ENCODE peak calls at places on chromosomes 3 and 15, in ten cellular contexts. One of them, this sample, is unnamed.

GRCh38 chr15:37893309-37893708 is 41.1 kb upstream of the TMCO5A start:
- DNase-seq in anterior cingulate cortex: no peak
- DNase-seq in SIG-M5: no peak
- DNase-seq in non-pigmented ciliary epithelial cell: no peak
- DNase-seq in CD4-positive, alpha-beta memory T cell: no peak
- DNase-seq in left ventricle myocardium inferior: no peak
- DNase-seq in fibroblast of pulmonary artery: no peak
- DNase-seq in amniotic stem cell: no peak
- DNase-seq in NCI-H2081: no peak
- DNase-seq in natural killer cell: no peak
- DNase-seq in this sample: no peak

GRCh38 chr3:40086890-40087884 is 222.3 kb upstream of the EIF1B start:
- DNase-seq in anterior cingulate cortex: no peak
- DNase-seq in SIG-M5: no peak
- DNase-seq in non-pigmented ciliary epithelial cell: no peak
- DNase-seq in CD4-positive, alpha-beta memory T cell: no peak
- DNase-seq in left ventricle myocardium inferior: no peak
- DNase-seq in fibroblast of pulmonary artery: no peak
- DNase-seq in amniotic stem cell: no peak
- DNase-seq in NCI-H2081: no peak
- DNase-seq in natural killer cell: no peak
- DNase-seq in this sample: no peak

GRCh38 chr3:196525141-196525540 is 10.0 kb upstream of the SMCO1 start:
- DNase-seq in anterior cingulate cortex: no peak
- DNase-seq in SIG-M5: no peak
- DNase-seq in non-pigmented ciliary epithelial cell: no peak
- DNase-seq in CD4-positive, alpha-beta memory T cell: no peak
- DNase-seq in left ventricle myocardium inferior: no peak
- DNase-seq in fibroblast of pulmonary artery: no peak
- DNase-seq in amniotic stem cell: no peak
- DNase-seq in NCI-H2081: no peak
- DNase-seq in natural killer cell: no peak
- DNase-seq in this sample: no peak

GRCh38 chr3:44476181-44476599 is 1.3 kb downstream of the ZNF445 start:
- DNase-seq in anterior cingulate cortex: no peak
- DNase-seq in SIG-M5: no peak
- DNase-seq in non-pigmented ciliary epithelial cell: peak; percentile 15
- DNase-seq in CD4-positive, alpha-beta memory T cell: peak; percentile 5
- DNase-seq in left ventricle myocardium inferior: no peak
- DNase-seq in fibroblast of pulmonary artery: peak; percentile 56
- DNase-seq in amniotic stem cell: no peak
- DNase-seq in NCI-H2081: no peak
- DNase-seq in natural killer cell: no peak
- DNase-seq in this sample: peak; percentile 30

GRCh38 chr15:29014493-29014892 is 128.7 kb downstream of the APBA2 start:
- DNase-seq in anterior cingulate cortex: no peak
- DNase-seq in SIG-M5: no peak
- DNase-seq in non-pigmented ciliary epithelial cell: no peak
- DNase-seq in CD4-positive, alpha-beta memory T cell: no peak
- DNase-seq in left ventricle myocardium inferior: no peak
- DNase-seq in fibroblast of pulmonary artery: no peak
- DNase-seq in amniotic stem cell: no peak
- DNase-seq in NCI-H2081: no peak
- DNase-seq in natural killer cell: no peak
- DNase-seq in this sample: no peak

GRCh38 chr3:82939491-82940097 is 1178.1 kb upstream of the GBE1 start:
- DNase-seq in anterior cingulate cortex: no peak
- DNase-seq in SIG-M5: no peak
- DNase-seq in non-pigmented ciliary epithelial cell: no peak
- DNase-seq in CD4-positive, alpha-beta memory T cell: no peak
- DNase-seq in left ventricle myocardium inferior: no peak
- DNase-seq in fibroblast of pulmonary artery: no peak
- DNase-seq in amniotic stem cell: no peak
- DNase-seq in NCI-H2081: no peak
- DNase-seq in natural killer cell: no peak
- DNase-seq in this sample: no peak

GRCh38 chr3:45100998-45101407 is 45.2 kb downstream of the CDCP1 start:
- DNase-seq in anterior cingulate cortex: no peak
- DNase-seq in SIG-M5: peak; percentile 72
- DNase-seq in non-pigmented ciliary epithelial cell: no peak
- DNase-seq in CD4-positive, alpha-beta memory T cell: no peak
- DNase-seq in left ventricle myocardium inferior: no peak
- DNase-seq in fibroblast of pulmonary artery: peak; percentile 57
- DNase-seq in amniotic stem cell: no peak
- DNase-seq in NCI-H2081: no peak
- DNase-seq in natural killer cell: no peak
- DNase-seq in this sample: no peak

GRCh38 chr15:79978260-79978659 is 7.3 kb upstream of the BCL2A1 start:
- DNase-seq in anterior cingulate cortex: no peak
- DNase-seq in SIG-M5: no peak
- DNase-seq in non-pigmented ciliary epithelial cell: no peak
- DNase-seq in CD4-positive, alpha-beta memory T cell: no peak
- DNase-seq in left ventricle myocardium inferior: no peak
- DNase-seq in fibroblast of pulmonary artery: no peak
- DNase-seq in amniotic stem cell: no peak
- DNase-seq in NCI-H2081: no peak
- DNase-seq in natural killer cell: no peak
- DNase-seq in this sample: no peak

GRCh38 chr3:176916777-176917176 is 280.5 kb downstream of the TBL1XR1 start:
- DNase-seq in anterior cingulate cortex: no peak
- DNase-seq in SIG-M5: no peak
- DNase-seq in non-pigmented ciliary epithelial cell: no peak
- DNase-seq in CD4-positive, alpha-beta memory T cell: no peak
- DNase-seq in left ventricle myocardium inferior: no peak
- DNase-seq in fibroblast of pulmonary artery: no peak
- DNase-seq in amniotic stem cell: no peak
- DNase-seq in NCI-H2081: no peak
- DNase-seq in natural killer cell: no peak
- DNase-seq in this sample: no peak

GRCh38 chr15:78989701-78990248 is 44.9 kb upstream of the CTSH start:
- DNase-seq in anterior cingulate cortex: no peak
- DNase-seq in SIG-M5: no peak
- DNase-seq in non-pigmented ciliary epithelial cell: no peak
- DNase-seq in CD4-positive, alpha-beta memory T cell: no peak
- DNase-seq in left ventricle myocardium inferior: no peak
- DNase-seq in fibroblast of pulmonary artery: no peak
- DNase-seq in amniotic stem cell: no peak
- DNase-seq in NCI-H2081: no peak
- DNase-seq in natural killer cell: no peak
- DNase-seq in this sample: no peak

GRCh38 chr15:99165956-99166689 is 61.2 kb downstream of the SYNM start:
- DNase-seq in anterior cingulate cortex: no peak
- DNase-seq in SIG-M5: no peak
- DNase-seq in non-pigmented ciliary epithelial cell: no peak
- DNase-seq in CD4-positive, alpha-beta memory T cell: no peak
- DNase-seq in left ventricle myocardium inferior: no peak
- DNase-seq in fibroblast of pulmonary artery: no peak
- DNase-seq in amniotic stem cell: no peak
- DNase-seq in NCI-H2081: no peak
- DNase-seq in natural killer cell: no peak
- DNase-seq in this sample: no peak